ENCODE peak calls at places on chromosomes 5 and 9, in four cellular contexts. W is mesenchymal stem cell, D is A673, N is esophagus muscularis mucosa. O is an unnamed sample.
A peak's percentile ranks its signal among the peaks of the same experiment; 100 is the strongest.

GRCh38 chr9:89421595-89421994 is 76.3 kb downstream of the SEMA4D start:
- DNase-seq in D (no peak), W (no peak), N (no peak), O (no peak)

GRCh38 chr5:5342784-5343183 is 79.7 kb upstream of the ICE1 start:
- DNase-seq in D (peak; percentile 32), W (peak; percentile 56), N (no peak), O (no peak)

GRCh38 chr9:69023650-69024049 is 9.7 kb upstream of the PRKACG start:
- DNase-seq in N (no peak), D (no peak), W (no peak), O (no peak)

GRCh38 chr5:152004095-152004494 is 79.4 kb upstream of the GLRA1 start:
- DNase-seq in W (no peak), N (no peak), D (no peak), O (no peak)

GRCh38 chr9:13033959-13034695 is 245.4 kb downstream of the MPDZ start:
- DNase-seq in D (peak; percentile 80), W (peak; percentile 68), N (no peak), O (peak; percentile 10)

GRCh38 chr9:86176468-86176867 is 77.1 kb upstream of the GOLM1 start:
- DNase-seq in D (no peak), N (no peak), W (no peak), O (no peak)

GRCh38 chr9:32264171-32264862 is 120.1 kb upstream of the ACO1 start:
- DNase-seq in D (peak; percentile 10), N (no peak), W (no peak), O (peak; percentile 36)

GRCh38 chr9:122192914-122193525 is 33.3 kb downstream of the MORN5 start:
- DNase-seq in W (no peak), N (no peak), D (no peak), O (no peak)

GRCh38 chr5:9401786-9402472 is 143.9 kb downstream of the SEMA5A start:
- DNase-seq in D (no peak), W (peak; percentile 50), N (no peak), O (no peak)

GRCh38 chr5:83418659-83419321 is 52.8 kb upstream of the VCAN start:
- DNase-seq in N (no peak), W (no peak), D (no peak), O (no peak)

GRCh38 chr5:157994906-157995519 is 136.1 kb upstream of the CLINT1 start:
- DNase-seq in D (peak; percentile 64), W (peak; percentile 66), N (no peak), O (peak; percentile 25)

GRCh38 chr9:131096490-131097258 is at the start of gene AIF1L:
- DNase-seq in N (no peak), W (no peak), D (peak; percentile 21), O (no peak)

GRCh38 chr9:112997236-112997941 is 14.6 kb downstream of the ZNF883 start:
- DNase-seq in W (no peak), N (no peak), D (peak; percentile 2), O (no peak)
- H3K9me3 ChIP-seq in W (peaks cover 97% of the 10 kb centered on the region), N (peaks cover 91% of the 10 kb centered on the region), D (peaks cover 73% of the 10 kb centered on the region), O (peaks cover 4% of the 10 kb centered on the region)

DNA sequence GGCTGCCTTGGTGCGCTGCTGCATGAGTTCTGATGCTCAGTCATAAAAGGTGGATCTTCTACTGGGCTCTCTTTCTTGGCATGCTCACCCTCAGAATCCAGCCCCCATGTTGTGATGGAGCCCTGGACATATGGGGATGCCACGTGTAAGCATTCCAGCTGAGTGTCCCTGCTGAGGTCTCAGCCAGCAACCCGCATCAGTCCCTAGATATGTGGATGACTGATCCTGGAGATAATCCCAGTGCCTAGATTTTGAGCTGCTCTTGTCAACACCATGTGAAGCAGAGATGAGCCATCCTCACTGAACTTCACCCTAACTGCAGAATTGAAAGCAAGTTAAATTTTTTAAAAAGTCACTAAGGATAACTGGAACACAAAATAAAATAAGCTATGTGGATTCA is 390.1 kb downstream of the DMRT2 start:
- DNase-seq in D (no peak), N (no peak), W (no peak), O (no peak)
- H3K9me3 ChIP-seq in D (no peaks in the 10 kb centered on the region), N (no peaks in the 10 kb centered on the region), W (no peaks in the 10 kb centered on the region), O (no peaks in the 10 kb centered on the region)

DNA sequence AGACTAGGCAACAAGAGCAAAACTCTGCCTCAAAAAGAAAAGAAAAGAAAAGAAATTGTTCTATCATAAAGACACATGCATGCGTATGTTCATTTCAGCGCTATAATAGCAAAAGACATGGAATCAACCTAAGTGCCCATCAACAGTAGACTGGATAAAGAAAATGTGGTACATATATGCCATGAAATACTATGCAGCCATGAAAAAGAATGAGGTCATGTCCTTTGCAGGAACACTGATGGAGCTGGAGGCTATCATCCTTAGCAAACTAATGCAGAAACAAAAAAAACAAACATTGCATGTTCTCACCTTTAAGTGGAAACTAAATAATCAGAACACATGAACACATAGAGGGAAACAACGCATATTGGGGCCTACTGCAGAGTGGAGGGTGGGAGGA is 6.3 kb upstream of the ZNF883 start:
- DNase-seq in W (no peak), D (no peak), N (no peak), O (no peak)
- H3K9me3 ChIP-seq in W (peaks cover 81% of the 10 kb centered on the region), D (no peaks in the 10 kb centered on the region), N (peaks cover 51% of the 10 kb centered on the region), O (no peaks in the 10 kb centered on the region)

GRCh38 chr5:171980729-171981128 is 25.7 kb downstream of the FBXW11 start:
- DNase-seq in D (no peak), W (no peak), N (no peak), O (no peak)

GRCh38 chr5:171978519-171978918 is 27.9 kb downstream of the FBXW11 start:
- DNase-seq in W (no peak), D (no peak), N (no peak), O (no peak)

GRCh38 chr5:171979606-171980005 is 26.8 kb downstream of the FBXW11 start:
- DNase-seq in W (no peak), N (no peak), D (no peak), O (no peak)

GRCh38 chr5:171984748-171985419 is 21.6 kb downstream of the FBXW11 start:
- DNase-seq in D (peak; percentile 37), W (peak; percentile 84), N (no peak), O (no peak)

GRCh38 chr5:171981847-171982246 is 24.6 kb downstream of the FBXW11 start:
- DNase-seq in W (no peak), D (no peak), N (no peak), O (no peak)
- H3K9me3 ChIP-seq in W (peaks cover 39% of the 10 kb centered on the region), D (peaks cover 13% of the 10 kb centered on the region), N (no peaks in the 10 kb centered on the region), O (no peaks in the 10 kb centered on the region)

GRCh38 chr9:96766199-96766598 is 11.7 kb downstream of the ZNF510 start:
- DNase-seq in N (no peak), D (no peak), W (no peak), O (no peak)
- H3K9me3 ChIP-seq in N (peaks cover 68% of the 10 kb centered on the region), D (peaks cover 77% of the 10 kb centered on the region), W (peaks cover 96% of the 10 kb centered on the region), O (peaks cover 14% of the 10 kb centered on the region)

GRCh38 chr5:61815343-61815742 is 483.3 kb downstream of the ZSWIM6 start:
- DNase-seq in D (no peak), W (no peak), N (no peak), O (no peak)
- H3K9me3 ChIP-seq in D (no peaks in the 10 kb centered on the region), W (no peaks in the 10 kb centered on the region), N (no peaks in the 10 kb centered on the region), O (no peaks in the 10 kb centered on the region)

DNA sequence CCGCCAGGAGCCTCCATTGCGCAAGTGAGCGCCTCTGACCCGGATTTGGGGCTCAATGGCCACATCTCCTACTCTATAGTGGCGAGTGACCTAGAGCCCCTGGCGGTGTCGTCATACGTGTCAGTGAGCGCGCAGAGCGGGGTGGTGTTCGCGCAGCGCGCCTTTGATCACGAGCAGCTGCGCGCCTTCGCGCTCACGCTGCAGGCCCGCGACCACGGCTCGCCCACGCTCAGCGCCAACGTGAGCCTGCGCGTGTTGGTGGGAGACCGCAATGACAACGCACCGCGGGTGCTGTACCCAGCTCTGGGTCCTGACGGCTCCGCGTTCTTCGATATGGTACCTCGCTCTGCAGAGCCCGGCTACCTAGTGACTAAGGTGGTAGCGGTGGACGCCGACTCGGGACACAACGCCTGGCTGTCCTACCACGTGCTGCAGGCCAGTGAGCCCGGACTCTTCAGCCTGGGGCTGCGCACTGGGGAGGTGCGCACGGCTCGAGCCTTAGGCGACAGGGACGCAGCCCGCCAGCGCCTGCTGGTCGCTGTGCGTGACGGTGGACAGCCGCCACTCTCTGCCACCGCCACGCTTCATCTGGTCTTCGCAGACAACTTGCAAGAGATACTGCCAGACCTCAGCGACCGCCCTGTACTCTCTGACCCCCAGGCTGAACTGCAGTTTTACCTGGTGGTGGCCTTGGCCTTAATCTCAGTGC is 1.9 kb downstream of the PCDHGB6 start:
- DNase-seq in W (no peak), N (no peak), D (no peak), O (no peak)
- H3K9me3 ChIP-seq in W (peaks cover 26% of the 10 kb centered on the region), N (peaks cover 94% of the 10 kb centered on the region), D (peaks cover 83% of the 10 kb centered on the region), O (peaks cover 14% of the 10 kb centered on the region)

DNA sequence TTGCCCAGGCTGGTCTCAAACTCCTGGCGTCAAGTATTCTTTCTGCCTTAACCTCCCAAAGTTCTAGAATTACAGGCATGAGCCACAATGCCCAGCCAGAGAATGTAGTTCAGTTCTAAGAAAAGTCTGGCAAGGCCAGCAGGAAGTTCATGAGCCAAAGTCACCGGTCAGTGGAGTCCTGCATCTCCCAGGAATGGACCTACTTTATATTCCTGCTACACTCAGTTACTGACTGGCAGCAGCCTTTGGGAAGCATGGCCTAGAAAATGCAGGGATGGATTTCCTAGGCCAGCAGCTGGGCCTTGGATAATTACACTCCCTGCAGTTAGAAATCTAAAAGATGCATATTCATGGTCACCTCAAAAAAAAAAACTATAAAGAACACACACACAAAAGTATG is 135.7 kb downstream of the CAAP1 start:
- DNase-seq in W (no peak), D (no peak), N (no peak), O (no peak)
- H3K9me3 ChIP-seq in W (no peaks in the 10 kb centered on the region), D (no peaks in the 10 kb centered on the region), N (no peaks in the 10 kb centered on the region), O (no peaks in the 10 kb centered on the region)

DNA sequence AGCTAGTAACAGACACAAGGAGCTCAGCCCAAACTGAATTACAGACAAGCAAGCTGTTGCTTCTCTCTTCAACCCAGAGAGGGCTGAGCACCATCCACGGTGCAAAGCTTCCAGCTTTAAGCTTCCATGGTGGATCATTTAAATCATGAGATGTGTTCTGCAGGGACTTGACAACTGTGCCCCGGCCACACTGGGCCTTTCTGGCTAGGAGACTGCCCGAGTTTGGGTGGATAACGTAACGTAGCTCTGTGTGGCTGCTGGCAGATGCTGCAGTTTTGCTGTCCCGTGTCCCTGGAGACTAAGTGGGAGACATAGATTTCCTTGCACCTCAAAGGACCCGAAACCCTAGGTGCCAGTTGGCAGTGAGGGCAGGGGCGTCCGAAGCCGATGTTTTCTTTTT is 234.0 kb downstream of the IRX2 start:
- DNase-seq in D (no peak), W (no peak), N (no peak), O (no peak)
- H3K9me3 ChIP-seq in D (peaks cover 22% of the 10 kb centered on the region), W (no peaks in the 10 kb centered on the region), N (no peaks in the 10 kb centered on the region), O (no peaks in the 10 kb centered on the region)

O was measured in ovary.